ENCODE peak calls at places on chromosomes 3 and 15, in four cellular contexts. W is Peyer's patch, T is RWPE2, R is HCT116. X is an unnamed sample.
A peak's percentile ranks its signal among the peaks of the same experiment; 100 is the strongest.

GRCh38 chr3:30342319-30343060 is 263.9 kb upstream of the TGFBR2 start:
- DNase-seq in R (peak; percentile 89), T (peak; percentile 77), W (no peak), X (peak; percentile 84)

GRCh38 chr3:37723585-37723984 is 138.1 kb upstream of the CTDSPL start:
- DNase-seq in T (no peak), W (no peak), R (no peak), X (no peak)

GRCh38 chr15:70033529-70034140 is 64.1 kb downstream of the TLE3 start:
- DNase-seq in W (no peak), R (no peak), T (no peak), X (no peak)

GRCh38 chr3:47634996-47635395 is 56.3 kb upstream of the CSPG5 start:
- DNase-seq in R (no peak), W (no peak), T (no peak), X (no peak)

GRCh38 chr3:158679547-158680000 is 7.1 kb upstream of the LXN start:
- DNase-seq in T (no peak), R (no peak), W (no peak), X (no peak)

GRCh38 chr15:77395013-77395774 is 24.7 kb downstream of the PEAK1 start:
- DNase-seq in W (no peak), R (no peak), T (no peak), X (no peak)

GRCh38 chr3:165983284-165983683 is 146.1 kb upstream of the BCHE start:
- DNase-seq in R (no peak), T (no peak), W (no peak), X (no peak)

GRCh38 chr15:101499863-101500713 is 10.6 kb upstream of the PCSK6 start:
- DNase-seq in T (no peak), R (no peak), W (no peak), X (no peak)

GRCh38 chr3:150106752-150107428 is 136.2 kb upstream of the PFN2 start:
- DNase-seq in W (no peak), T (no peak), R (no peak), X (no peak)

GRCh38 chr15:94164202-94164807 is 67.1 kb upstream of the MCTP2 start:
- DNase-seq in R (peak; percentile 48), T (no peak), W (peak; percentile 41), X (no peak)

GRCh38 chr3:15630646-15631350 is 29.3 kb downstream of the BTD start:
- DNase-seq in R (no peak), T (no peak), W (no peak), X (no peak)

GRCh38 chr3:58414538-58415197 is 19.0 kb downstream of the PDHB start:
- DNase-seq in W (peak; percentile 42), R (peak; percentile 44), T (no peak), X (no peak)

GRCh38 chr3:5017953-5018531 is 38.8 kb downstream of the BHLHE40 start:
- DNase-seq in R (no peak), T (no peak), W (no peak), X (no peak)

GRCh38 chr15:93001881-93002280 is 87.1 kb downstream of the RGMA start:
- DNase-seq in R (no peak), T (no peak), W (no peak), X (no peak)

GRCh38 chr3:14803981-14804834 is 14.6 kb upstream of the FGD5 start:
- DNase-seq in W (no peak), R (no peak), T (no peak), X (no peak)

GRCh38 chr15:62306851-62307504 is 141.9 kb upstream of the C2CD4B start:
- DNase-seq in W (no peak), R (peak; percentile 68), T (no peak), X (peak; percentile 18)

DNA sequence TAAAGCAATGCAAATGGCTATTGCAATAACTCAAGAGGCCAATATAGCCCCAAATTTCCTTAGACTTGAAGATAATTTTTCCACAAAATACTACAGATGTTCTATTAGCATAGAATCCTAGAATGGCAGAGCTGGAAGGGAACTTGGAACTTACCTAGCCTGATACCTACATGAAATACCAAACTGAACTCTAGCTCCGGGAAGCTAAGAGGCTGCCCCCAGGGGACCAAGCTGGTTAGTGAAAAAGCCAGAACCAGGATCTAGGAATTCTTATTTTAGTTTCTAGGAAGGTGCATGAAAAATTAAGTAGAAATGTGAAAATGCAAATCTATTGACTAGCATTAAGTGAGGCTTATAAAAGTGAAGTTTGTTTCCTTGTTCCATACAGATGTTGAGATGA is 256.0 kb upstream of the CBLB start:
- DNase-seq in T (no peak), R (no peak), W (no peak), X (no peak)
- H3K27ac ChIP-seq in T (no peak overlapping the region), R (no peak overlapping the region), W (no peak overlapping the region), X (no peak overlapping the region)

GRCh38 chr3:127760361-127760760 is 62.0 kb downstream of the MGLL start:
- DNase-seq in W (no peak), T (no peak), R (no peak), X (no peak)
- H3K27ac ChIP-seq in W (no peak overlapping the region), T (no peak overlapping the region), R (no peak overlapping the region), X (no peak overlapping the region)

GRCh38 chr3:66302288-66302687 is 81.5 kb downstream of the SLC25A26 start:
- DNase-seq in R (no peak), T (no peak), W (peak; percentile 26), X (no peak)
- H3K27ac ChIP-seq in R (no peak overlapping the region), T (no peak overlapping the region), W (peak overlapping the region; percentile 67), X (no peak overlapping the region)

DNA sequence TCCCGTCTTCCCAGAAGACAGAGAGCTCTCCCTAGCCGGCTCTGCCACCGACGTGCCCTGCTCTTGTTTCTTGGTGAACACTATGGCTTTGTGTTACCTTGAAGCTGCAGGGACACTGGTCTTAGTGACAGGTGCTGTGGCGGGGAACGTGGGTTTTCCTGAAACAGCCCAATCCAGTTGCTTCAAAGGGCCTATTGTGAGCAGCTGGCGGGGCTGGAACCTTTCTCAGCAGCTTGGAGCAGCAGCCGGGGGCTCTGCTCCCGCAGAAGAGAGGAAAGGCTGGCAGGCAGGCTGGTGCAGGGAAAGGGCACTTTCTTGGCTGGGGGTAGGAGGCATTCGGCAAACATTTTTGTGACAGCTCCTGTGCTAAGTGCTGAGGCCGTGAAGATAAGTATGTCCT is 12.8 kb downstream of the MYZAP start:
- DNase-seq in T (no peak), W (no peak), R (no peak), X (no peak)
- H3K27ac ChIP-seq in T (no peak overlapping the region), W (no peak overlapping the region), R (no peak overlapping the region), X (no peak overlapping the region)

DNA sequence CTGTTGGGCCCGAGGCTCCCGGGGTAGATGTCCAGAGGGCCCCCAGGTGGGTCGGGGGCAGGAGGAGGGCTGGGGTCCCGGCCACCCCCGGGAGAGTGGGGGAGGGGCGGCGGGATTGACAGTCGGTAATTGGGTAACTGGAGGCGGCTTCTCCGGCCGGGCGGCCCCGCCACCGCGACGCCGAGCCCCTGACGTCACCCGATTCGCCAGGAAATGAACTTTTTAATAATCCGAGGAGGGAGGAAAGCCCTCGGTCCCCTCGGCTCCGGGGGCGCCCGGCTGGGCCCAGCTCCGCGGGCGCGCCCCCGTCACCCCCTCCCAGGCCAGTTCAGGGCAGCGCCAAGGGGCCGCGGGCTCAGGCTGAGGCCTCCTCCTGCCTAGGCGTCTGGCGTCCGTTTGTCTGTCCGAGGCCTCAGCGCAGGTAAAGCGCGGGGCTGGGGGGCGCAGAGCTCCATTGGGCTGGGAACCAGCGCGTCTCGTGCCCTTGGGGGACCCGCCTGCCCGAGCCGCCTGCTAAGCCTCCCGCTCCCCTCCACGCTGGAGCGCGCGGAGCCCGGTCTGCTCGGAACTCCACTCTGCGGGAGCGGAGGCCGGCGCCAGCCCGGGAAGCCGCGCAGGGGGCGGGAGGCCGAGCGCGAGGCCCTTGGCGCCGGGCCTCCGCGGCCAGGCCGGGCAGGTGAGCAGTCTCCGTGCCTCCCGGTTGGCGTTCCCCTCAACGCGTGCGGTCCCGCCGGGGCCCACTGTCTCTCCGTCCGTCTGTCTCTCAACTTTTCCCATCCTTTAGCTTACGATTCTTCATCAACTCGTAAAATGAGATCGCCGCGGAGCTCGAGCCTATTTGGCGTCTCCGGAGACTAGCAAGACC is 3.8 kb downstream of the GATA2 start:
- DNase-seq in R (peak; percentile 35), T (no peak), W (no peak), X (no peak)
- H3K27ac ChIP-seq in R (peak overlapping the region; percentile 82), T (peak overlapping the region; percentile 30), W (peak overlapping the region; percentile 65), X (peak overlapping the region; percentile 72)

DNA sequence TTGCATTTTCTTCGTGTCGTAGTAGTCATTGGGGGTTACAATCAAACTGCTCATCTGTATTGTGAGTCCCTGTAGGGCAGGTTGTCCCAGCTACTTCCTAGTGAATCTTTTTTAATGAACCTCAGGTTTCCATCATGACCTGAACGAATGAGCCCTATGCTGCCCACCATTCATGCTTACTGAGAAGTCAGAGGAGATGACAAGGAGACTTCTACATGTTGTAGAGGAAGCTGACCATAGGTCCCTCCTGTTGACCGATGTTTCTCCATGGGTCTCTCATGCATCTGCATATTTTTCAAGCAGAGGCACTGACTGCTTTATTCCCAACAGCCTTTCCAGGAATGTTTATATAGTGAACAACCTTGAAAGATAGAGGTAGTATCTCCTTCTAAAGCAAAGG is 5.0 kb upstream of the NME9 start:
- DNase-seq in W (no peak), R (no peak), T (no peak), X (no peak)
- H3K27ac ChIP-seq in W (no peak overlapping the region), R (no peak overlapping the region), T (no peak overlapping the region), X (no peak overlapping the region)

DNA sequence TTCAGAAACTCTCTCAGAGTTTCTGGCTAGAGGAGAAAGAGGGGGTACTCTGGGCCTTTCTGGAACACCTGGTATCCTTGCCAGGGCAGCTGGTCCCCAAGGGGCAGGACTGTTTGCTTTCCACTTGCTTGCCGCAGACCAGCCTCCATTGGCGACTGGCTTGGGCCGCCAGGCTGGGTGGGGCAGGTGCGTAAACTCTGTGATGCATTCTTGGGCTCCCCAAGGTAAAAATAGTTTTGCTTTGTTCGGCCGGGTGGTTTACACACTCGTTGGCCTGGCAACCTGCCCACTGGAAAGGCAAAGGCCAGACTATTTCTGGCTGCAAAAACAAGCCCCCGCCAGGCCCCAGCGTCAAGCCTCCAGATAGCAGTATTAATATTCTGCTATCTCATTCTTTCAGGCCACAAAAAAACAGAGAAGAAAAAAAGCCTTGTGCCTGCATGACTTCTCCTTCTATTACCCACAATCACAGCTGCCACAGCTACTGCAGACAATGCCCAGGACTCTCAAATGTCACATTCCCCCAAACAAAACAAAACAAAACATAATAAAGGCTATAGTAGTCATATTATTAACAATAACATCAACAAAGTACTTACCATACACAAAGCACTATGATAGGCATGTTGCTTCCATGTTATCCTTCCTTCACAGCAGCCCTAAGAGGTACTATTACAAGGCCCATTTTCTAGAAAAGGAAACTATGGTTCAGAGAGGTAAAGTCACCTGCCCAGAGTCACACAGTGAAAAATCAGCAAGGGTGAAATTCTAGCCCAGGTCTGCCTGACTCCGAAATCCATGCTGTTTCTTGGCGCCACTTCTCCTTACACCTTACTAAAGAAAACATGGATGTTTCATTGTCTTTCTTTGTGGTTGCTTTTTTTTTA is 14.0 kb upstream of the SSUH2 start:
- DNase-seq in W (no peak), R (no peak), T (peak; percentile 85), X (peak; percentile 39)
- H3K27ac ChIP-seq in W (peak overlapping the region; percentile 46), R (no peak overlapping the region), T (no peak overlapping the region), X (no peak overlapping the region)

DNA sequence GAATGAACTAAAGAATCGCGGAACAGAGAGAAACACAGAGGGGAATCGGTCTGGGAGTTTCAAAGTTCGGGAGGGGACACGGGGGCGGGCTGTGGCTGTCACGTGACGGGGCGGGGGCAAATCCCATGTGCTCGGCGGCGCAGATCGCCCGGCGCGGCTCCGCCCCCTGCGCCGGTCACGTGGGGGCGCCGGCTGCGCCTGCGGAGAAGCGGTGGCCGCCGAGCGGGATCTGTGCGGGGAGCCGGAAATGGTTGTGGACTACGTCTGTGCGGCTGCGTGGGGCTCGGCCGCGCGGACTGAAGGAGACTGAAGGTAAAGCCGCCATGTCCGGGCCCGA is at the start of gene EIF4G1:
- DNase-seq in R (peak; percentile 82), W (peak; percentile 96), T (peak; percentile 91), X (peak; percentile 72)
- H3K27ac ChIP-seq in R (peak within 1 kb of the TSS; percentile 87), W (peak within 1 kb of the TSS; percentile 100), T (peak within 1 kb of the TSS; percentile 94), X (peak within 1 kb of the TSS; percentile 95)

X was measured in epithelial cell of prostate.